ENCODE peak calls at places on chromosomes 4 and X, in seven cellular contexts. H, V, N, B, U, X and O are unnamed samples.

GRCh38 chr4:89316187-89316586 is 8.6 kb upstream of the GPRIN3 start:
- DNase-seq in H (no peak), V (no peak), N (no peak), B (no peak), U (no peak), X (no peak), O (no peak)

GRCh38 chr4:6906046-6906445 is 3.6 kb upstream of the TBC1D14 start:
- DNase-seq in H (no peak), V (no peak), N (no peak), B (no peak), U (no peak), X (no peak), O (no peak)

GRCh38 chr4:8909548-8909947 is 37.9 kb upstream of the HMX1 start:
- DNase-seq in H (no peak), V (no peak), N (no peak), B (no peak), U (no peak), X (no peak), O (no peak)

GRCh38 chr4:45580306-45580705 is 543.5 kb downstream of the GABRG1 start:
- DNase-seq in H (no peak), V (no peak), N (no peak), B (no peak), U (no peak), X (no peak), O (no peak)

GRCh38 chr4:161249779-161250440 is 913.9 kb downstream of the FSTL5 start:
- DNase-seq in H (no peak), V (no peak), N (no peak), B (no peak), U (no peak), X (no peak), O (no peak)

GRCh38 chrX:44748014-44748413 is 95.8 kb upstream of the DUSP21 start:
- DNase-seq in H (no peak), V (peak), N (no peak), B (no peak), U (no peak), X (no peak), O (no peak)

GRCh38 chr4:52106701-52107100 is 55.6 kb downstream of the SPATA18 start:
- DNase-seq in H (no peak), V (no peak), N (no peak), B (no peak), U (no peak), X (no peak), O (no peak)

GRCh38 chr4:151226004-151226932 is 50.7 kb upstream of the PRSS48 start:
- DNase-seq in H (no peak), V (peak), N (no peak), B (no peak), U (no peak), X (no peak), O (no peak)

GRCh38 chr4:166675411-166675810 is 558.9 kb downstream of the SPOCK3 start:
- DNase-seq in H (no peak), V (peak), N (no peak), B (no peak), U (no peak), X (no peak), O (no peak)

GRCh38 chr4:183492791-183493221 is 12.1 kb upstream of the ING2 start:
- DNase-seq in H (no peak), V (peak), N (no peak), B (no peak), U (no peak), X (no peak), O (no peak)

GRCh38 chr4:175386776-175387507 is 425.1 kb downstream of the GPM6A start:
- DNase-seq in H (no peak), V (no peak), N (no peak), B (peak), U (no peak), X (no peak), O (no peak)

GRCh38 chrX:151396042-151396826 is 772 bp upstream of the VMA21 start:
- DNase-seq in H (peak), V (peak), N (peak), B (peak), U (peak), X (peak), O (no peak)

GRCh38 chr4:23733911-23734458 is 155.9 kb downstream of the PPARGC1A start:
- DNase-seq in H (no peak), V (no peak), N (no peak), B (no peak), U (no peak), X (no peak), O (no peak)